ENCODE peak calls at places on chromosomes 13 and 19, in four cellular contexts. D is cerebellar cortex; S is CD4-positive, CD25-positive, alpha-beta regulatory T cell; O is nephron progenitor cell. N is an unnamed sample.

GRCh38 chr19:19642506-19643157 is 825 bp downstream of the GMIP start:
- DNase-seq in D (no peak), S (no peak), O (no peak), N (peak)

GRCh38 chr19:1505012-1505411 is 7.8 kb downstream of the ADAMTSL5 start:
- DNase-seq in D (no peak), S (no peak), O (no peak), N (no peak)

GRCh38 chr19:17703823-17704463 is 15.3 kb upstream of the MAP1S start:
- DNase-seq in D (peak), S (peak), O (peak), N (no peak)

GRCh38 chr19:51002542-51003311 is 1.3 kb upstream of the KLK8 start:
- DNase-seq in D (no peak), S (no peak), O (peak), N (no peak)

GRCh38 chr13:32059511-32059984 is 28.0 kb downstream of the FRY start:
- DNase-seq in D (no peak), S (no peak), O (no peak), N (no peak)

GRCh38 chr13:45142440-45143345 is 22.4 kb downstream of the GTF2F2 start:
- DNase-seq in D (no peak), S (no peak), O (no peak), N (no peak)

GRCh38 chr13:98989469-98990235 is 11.8 kb upstream of the DOCK9 start:
- DNase-seq in D (no peak), S (no peak), O (no peak), N (no peak)

GRCh38 chr19:47768604-47769003 is 9.9 kb upstream of the SELENOW start:
- DNase-seq in D (no peak), S (no peak), O (no peak), N (no peak)

GRCh38 chr13:44140146-44140545 is 233.5 kb upstream of the SERP2 start:
- DNase-seq in D (no peak), S (no peak), O (no peak), N (no peak)

GRCh38 chr19:39363909-39364457 is 21.8 kb downstream of the SAMD4B start:
- DNase-seq in D (no peak), S (no peak), O (no peak), N (no peak)

GRCh38 chr13:76723551-76724232 is 162.5 kb downstream of the KCTD12 start:
- DNase-seq in D (peak), S (no peak), O (no peak), N (no peak)

GRCh38 chr13:97932006-97932405 is 21.5 kb upstream of the IPO5 start:
- DNase-seq in D (no peak), S (no peak), O (no peak), N (no peak)

GRCh38 chr19:49932731-49933131 is 3.4 kb upstream of the NUP62 start:
- DNase-seq in D (no peak), S (peak), O (no peak), N (no peak)

GRCh38 chr19:17037966-17038500 is 11.4 kb upstream of the CPAMD8 start:
- DNase-seq in D (no peak), S (no peak), O (no peak), N (no peak)

GRCh38 chr19:52967772-52968171 is 5.1 kb upstream of the ZNF816 start:
- DNase-seq in D (no peak), S (no peak), O (no peak), N (no peak)

GRCh38 chr13:74325106-74325505 is 190.9 kb upstream of the KLF12 start:
- DNase-seq in D (peak), S (no peak), O (no peak), N (no peak)

N was measured in GM12891.